ENCODE peak calls at places on chromosomes 3 and 15, in six cellular contexts. V is left lung; H is CD8-positive, alpha-beta T cell; T is GM23338; C is mucosa of descending colon; E is epithelial cell of esophagus. S is an unnamed sample.

GRCh38 chr15:64692166-64692565 is 83.2 kb downstream of the RBPMS2 start:
- DNase-seq in V (peak), H (no peak), T (no peak), C (no peak), E (no peak), S (no peak)

GRCh38 chr15:35626531-35626930 is 80.6 kb upstream of the DPH6 start:
- DNase-seq in V (no peak), H (no peak), T (no peak), C (no peak), E (no peak), S (no peak)

GRCh38 chr15:98321916-98322315 is 326.4 kb upstream of the IGF1R start:
- DNase-seq in V (no peak), H (no peak), T (no peak), C (no peak), E (peak), S (no peak)

GRCh38 chr3:133168025-133168401 is 129.8 kb downstream of the TMEM108 start:
- DNase-seq in V (no peak), H (no peak), T (peak), C (no peak), E (no peak), S (no peak)

GRCh38 chr3:139974809-139975425 is 39.9 kb downstream of the CLSTN2 start:
- DNase-seq in V (no peak), H (no peak), T (no peak), C (no peak), E (no peak), S (no peak)

GRCh38 chr3:123783811-123784210 is 100.3 kb downstream of the MYLK start:
- DNase-seq in V (no peak), H (no peak), T (no peak), C (peak), E (no peak), S (no peak)

GRCh38 chr3:44108481-44108880 is 133.2 kb upstream of the TOPAZ1 start:
- DNase-seq in V (no peak), H (no peak), T (no peak), C (no peak), E (no peak), S (no peak)

GRCh38 chr3:101200461-101200860 is 119.9 kb downstream of the IMPG2 start:
- DNase-seq in V (no peak), H (no peak), T (no peak), C (no peak), E (no peak), S (no peak)

GRCh38 chr3:33921608-33922007 is 123.2 kb downstream of the PDCD6IP start:
- DNase-seq in V (no peak), H (no peak), T (no peak), C (no peak), E (peak), S (no peak)

GRCh38 chr15:92901053-92901761 is 1.1 kb downstream of the CHD2 start:
- DNase-seq in V (no peak), H (no peak), T (no peak), C (no peak), E (no peak), S (no peak)

GRCh38 chr3:101193957-101194356 is 126.4 kb downstream of the IMPG2 start:
- DNase-seq in V (no peak), H (no peak), T (no peak), C (no peak), E (peak), S (no peak)

GRCh38 chr3:36597422-36597821 is 166.9 kb downstream of the DCLK3 start:
- DNase-seq in V (no peak), H (no peak), T (no peak), C (no peak), E (peak), S (no peak)

GRCh38 chr3:128969993-128970740 is 23.7 kb downstream of the CFAP92 start:
- DNase-seq in V (peak), H (peak), T (peak), C (peak), E (peak), S (peak)

GRCh38 chr3:24156466-24156865 is 211.4 kb downstream of the NR1D2 start:
- DNase-seq in V (no peak), H (no peak), T (no peak), C (no peak), E (peak), S (no peak)

GRCh38 chr3:65030847-65031463 is 343.2 kb upstream of the ADAMTS9 start:
- DNase-seq in V (no peak), H (no peak), T (no peak), C (no peak), E (peak), S (no peak)

GRCh38 chr3:175737646-175738572 is 878.8 kb downstream of the NAALADL2 start:
- DNase-seq in V (no peak), H (peak), T (no peak), C (no peak), E (peak), S (no peak)

GRCh38 chr3:40690696-40691597 is 166.2 kb downstream of the ZNF621 start:
- DNase-seq in V (peak), H (no peak), T (no peak), C (peak), E (no peak), S (no peak)

GRCh38 chr15:61660579-61660978 is 399.7 kb downstream of the VPS13C start:
- DNase-seq in V (no peak), H (no peak), T (no peak), C (no peak), E (no peak), S (no peak)

GRCh38 chr3:159829056-159829995 is 159.3 kb upstream of the IL12A start:
- DNase-seq in V (peak), H (no peak), T (no peak), C (peak), E (peak), S (no peak)

GRCh38 chr15:25508369-25509002 is 69.7 kb upstream of the UBE3A start:
- DNase-seq in V (no peak), H (no peak), T (peak), C (peak), E (peak), S (no peak)

GRCh38 chr3:81716870-81717509 is 44.5 kb downstream of the GBE1 start:
- DNase-seq in V (peak), H (no peak), T (peak), C (no peak), E (peak), S (no peak)

GRCh38 chr3:119643528-119643927 is 16.9 kb downstream of the POPDC2 start:
- DNase-seq in V (no peak), H (no peak), T (no peak), C (no peak), E (peak), S (no peak)

GRCh38 chr3:10417849-10418248 is 87.5 kb downstream of the ATP2B2 start:
- DNase-seq in V (no peak), H (no peak), T (peak), C (no peak), E (peak), S (no peak)

GRCh38 chr3:113261996-113262665 is 50.8 kb downstream of the BOC start:
- DNase-seq in V (no peak), H (no peak), T (no peak), C (no peak), E (no peak), S (no peak)

GRCh38 chr3:113255854-113256615 is 44.7 kb downstream of the BOC start:
- DNase-seq in V (no peak), H (no peak), T (no peak), C (no peak), E (no peak), S (no peak)

GRCh38 chr3:113255100-113255853 is 43.9 kb downstream of the BOC start:
- DNase-seq in V (no peak), H (no peak), T (peak), C (no peak), E (no peak), S (no peak)

GRCh38 chr3:113260980-113261920 is 49.9 kb downstream of the BOC start:
- DNase-seq in V (peak), H (no peak), T (no peak), C (no peak), E (no peak), S (no peak)

DNA sequence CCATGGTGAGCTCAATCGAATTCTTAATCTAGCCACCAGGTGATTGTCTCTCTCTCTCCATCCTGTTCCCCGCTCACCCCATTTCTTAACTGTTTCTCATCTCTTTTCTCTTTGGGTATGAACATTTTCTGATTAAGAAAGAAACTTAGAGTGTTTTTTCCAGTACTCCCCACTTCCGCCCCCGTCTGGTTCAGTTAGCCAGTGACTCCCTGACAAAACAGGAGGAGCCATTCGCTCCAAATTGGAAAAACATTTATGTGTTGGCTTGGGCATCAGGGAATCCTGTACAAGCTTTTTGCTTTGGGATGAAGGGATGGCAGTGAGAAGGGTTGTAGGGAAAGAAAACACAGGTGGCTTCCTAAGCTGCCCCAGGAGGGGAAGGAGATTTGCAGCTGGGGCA is 47.0 kb downstream of the BOC start:
- DNase-seq in V (no peak), H (no peak), T (peak), C (no peak), E (no peak), S (no peak)
- TF ChIP-seq CTCF in V (no peak), H (no peak), T (peak), C (no peak), E (no peak), S (no peak)

GRCh38 chr3:78244136-78244535 is 1204.2 kb downstream of the ROBO2 start:
- DNase-seq in V (no peak), H (no peak), T (no peak), C (no peak), E (no peak), S (no peak)
- TF ChIP-seq CTCF in V (no peak), H (no peak), T (no peak), C (no peak), E (no peak), S (no peak)

DNA sequence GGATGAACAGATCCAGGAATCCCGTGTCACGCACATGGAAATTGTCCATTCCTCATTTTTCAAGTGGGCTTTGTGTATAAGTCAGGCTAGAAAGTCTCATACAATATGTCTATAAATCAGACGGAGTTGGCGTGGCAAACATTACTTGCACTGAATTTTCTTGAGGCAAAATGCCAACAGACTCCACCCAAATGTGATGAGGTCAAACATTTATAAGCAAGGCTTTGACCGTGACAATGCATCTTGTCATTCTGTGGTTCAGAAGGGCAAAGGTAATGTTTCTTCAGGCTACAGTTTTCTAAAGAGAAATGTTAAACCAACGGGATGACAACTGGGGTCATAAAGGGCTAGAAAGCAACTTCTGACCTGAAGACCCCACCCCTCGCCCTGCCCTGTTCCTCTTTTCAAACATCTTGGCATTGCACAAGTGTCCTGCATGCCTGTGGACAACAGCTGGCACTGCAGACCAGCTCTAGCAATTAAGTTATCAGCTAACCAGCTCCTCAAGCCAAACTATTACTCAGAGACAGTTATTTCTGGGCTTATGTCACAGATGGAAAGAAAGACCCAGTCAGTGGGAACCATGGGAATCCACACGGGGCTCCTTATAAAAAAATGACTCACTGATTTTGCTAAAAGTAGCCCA is 36.5 kb upstream of the SPTBN5 start:
- DNase-seq in V (peak), H (no peak), T (no peak), C (peak), E (peak), S (no peak)
- TF ChIP-seq CTCF in V (no peak), H (no peak), T (no peak), C (no peak), E (no peak), S (no peak)

DNA sequence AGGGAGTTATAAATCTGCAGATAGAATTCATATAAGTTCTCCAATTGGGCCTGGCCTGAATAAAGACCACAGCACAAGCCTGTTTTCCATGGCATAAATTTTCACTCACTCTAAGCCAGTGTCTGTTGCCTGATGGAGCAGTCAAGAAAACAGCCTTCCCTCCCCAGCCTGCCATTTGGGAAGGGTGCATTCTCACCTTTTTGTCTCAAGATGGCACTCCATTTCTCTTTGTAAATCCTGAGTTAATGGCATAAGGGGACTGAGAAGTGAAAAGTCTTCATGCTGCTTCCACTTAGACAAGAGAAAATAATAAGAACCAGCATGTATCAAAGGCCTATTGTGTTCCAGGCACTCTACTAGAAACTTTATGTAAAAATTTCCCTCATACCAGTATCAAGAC is 115.6 kb upstream of the MANF start:
- DNase-seq in V (no peak), H (no peak), T (no peak), C (no peak), E (peak), S (no peak)
- TF ChIP-seq CTCF in V (no peak), H (no peak), T (peak), C (no peak), E (peak), S (no peak)